ENCODE peak calls at places on chromosomes 7 and 10, in seven cellular contexts. C is AG04450; S is activated CD4-positive, alpha-beta T cell treated with anti-CD3 and anti-CD28 coated beads, Interleukin-2, amount 10 ng/mL, durations not matched to agents 7 days and 5 days; N is aorta; Q is nephron progenitor cell; D is HT1080; L is cardiac fibroblast. M is an unnamed sample.

GRCh38 chr10:122471531-122472177 is 10.3 kb downstream of the HTRA1 start:
- DNase-seq in C (no peak), D (peak; percentile 53), N (no peak), Q (no peak), S (no peak), L (peak; percentile 56), M (no peak)

GRCh38 chr10:56920586-56921250 is 559.7 kb upstream of the ZWINT start:
- DNase-seq in L (no peak), D (no peak), C (no peak), Q (no peak), N (no peak), S (no peak), M (no peak)

GRCh38 chr10:29849434-29849833 is 210.0 kb downstream of the JCAD start:
- DNase-seq in D (peak; percentile 94), L (peak; percentile 64), Q (no peak), C (peak; percentile 82), S (no peak), N (no peak), M (no peak)

GRCh38 chr7:128271471-128272454 is 30.7 kb downstream of the LEP start:
- DNase-seq in D (no peak), L (no peak), C (no peak), S (no peak), N (no peak), Q (no peak), M (no peak)

GRCh38 chr7:69598487-69599148 is 343 bp downstream of the AUTS2 start:
- DNase-seq in L (peak; percentile 16), D (peak; percentile 2), Q (peak; percentile 50), N (peak; percentile 48), S (no peak), C (no peak), M (no peak)

GRCh38 chr10:26197248-26197647 is 19.3 kb upstream of the GAD2 start:
- DNase-seq in L (no peak), N (no peak), C (no peak), Q (no peak), S (no peak), D (no peak), M (no peak)

GRCh38 chr7:47301078-47301477 is 280.8 kb downstream of the TNS3 start:
- DNase-seq in C (no peak), S (no peak), D (no peak), N (no peak), Q (no peak), L (no peak), M (peak; percentile 25)

GRCh38 chr10:117075064-117075463 is 63.0 kb downstream of the VAX1 start:
- DNase-seq in S (no peak), C (no peak), L (peak; percentile 9), N (no peak), Q (no peak), D (peak; percentile 51), M (no peak)

GRCh38 chr7:55190511-55191160 is 171.8 kb downstream of the EGFR start:
- DNase-seq in L (no peak), Q (no peak), S (no peak), N (no peak), D (no peak), C (no peak), M (no peak)

GRCh38 chr7:70612811-70613210 is 519.1 kb upstream of the GALNT17 start:
- DNase-seq in L (no peak), D (no peak), Q (no peak), N (no peak), C (no peak), S (no peak), M (no peak)

GRCh38 chr10:132669208-132669861 is 116.6 kb downstream of the NKX6-2 start:
- DNase-seq in L (no peak), D (no peak), S (no peak), Q (no peak), C (no peak), N (no peak), M (no peak)

M was measured in neural crest cell.